ENCODE peak calls at places on chromosomes 7 and 10, in eight cellular contexts. One of them, this sample, is unnamed.

GRCh38 chr10:17984056-17984455 is 32.3 kb downstream of the SLC39A12 start:
- DNase-seq in cardiac muscle cell: peak
- DNase-seq in fibroblast of lung: peak
- DNase-seq in GM20000: peak
- DNase-seq in osteoblast: no peak
- DNase-seq in A549: no peak
- DNase-seq in B cell: no peak
- DNase-seq in AG04449: no peak
- DNase-seq in this sample: peak

GRCh38 chr7:47535033-47535703 is 46.7 kb downstream of the TNS3 start:
- DNase-seq in cardiac muscle cell: peak
- DNase-seq in fibroblast of lung: peak
- DNase-seq in GM20000: no peak
- DNase-seq in osteoblast: peak
- DNase-seq in A549: no peak
- DNase-seq in B cell: no peak
- DNase-seq in AG04449: no peak
- DNase-seq in this sample: no peak

GRCh38 chr10:22466763-22467334 is 121.6 kb downstream of the SPAG6 start:
- DNase-seq in cardiac muscle cell: no peak
- DNase-seq in fibroblast of lung: no peak
- DNase-seq in GM20000: no peak
- DNase-seq in osteoblast: no peak
- DNase-seq in A549: no peak
- DNase-seq in B cell: no peak
- DNase-seq in AG04449: no peak
- DNase-seq in this sample: no peak

GRCh38 chr7:129147723-129148122 is 3.2 kb downstream of the TSPAN33 start:
- DNase-seq in cardiac muscle cell: no peak
- DNase-seq in fibroblast of lung: no peak
- DNase-seq in GM20000: no peak
- DNase-seq in osteoblast: no peak
- DNase-seq in A549: no peak
- DNase-seq in B cell: no peak
- DNase-seq in AG04449: no peak
- DNase-seq in this sample: no peak

GRCh38 chr10:61662794-61663259 is at the start of gene CABCOCO1:
- DNase-seq in cardiac muscle cell: peak
- DNase-seq in fibroblast of lung: peak
- DNase-seq in GM20000: no peak
- DNase-seq in osteoblast: peak
- DNase-seq in A549: peak
- DNase-seq in B cell: no peak
- DNase-seq in AG04449: no peak
- DNase-seq in this sample: no peak

GRCh38 chr10:59006511-59007306 is 169.7 kb upstream of the PHYHIPL start:
- DNase-seq in cardiac muscle cell: peak
- DNase-seq in fibroblast of lung: peak
- DNase-seq in GM20000: no peak
- DNase-seq in osteoblast: peak
- DNase-seq in A549: peak
- DNase-seq in B cell: no peak
- DNase-seq in AG04449: no peak
- DNase-seq in this sample: no peak

GRCh38 chr7:124411796-124412195 is 353.8 kb downstream of the GPR37 start:
- DNase-seq in cardiac muscle cell: no peak
- DNase-seq in fibroblast of lung: no peak
- DNase-seq in GM20000: no peak
- DNase-seq in osteoblast: no peak
- DNase-seq in A549: no peak
- DNase-seq in B cell: no peak
- DNase-seq in AG04449: no peak
- DNase-seq in this sample: no peak

GRCh38 chr7:30923774-30924413 is 12.2 kb downstream of the AQP1 start:
- DNase-seq in cardiac muscle cell: no peak
- DNase-seq in fibroblast of lung: no peak
- DNase-seq in GM20000: no peak
- DNase-seq in osteoblast: peak
- DNase-seq in A549: no peak
- DNase-seq in B cell: peak
- DNase-seq in AG04449: no peak
- DNase-seq in this sample: no peak

GRCh38 chr10:93067443-93068365 is 6.0 kb upstream of the CYP26A1 start:
- DNase-seq in cardiac muscle cell: no peak
- DNase-seq in fibroblast of lung: no peak
- DNase-seq in GM20000: peak
- DNase-seq in osteoblast: peak
- DNase-seq in A549: no peak
- DNase-seq in B cell: peak
- DNase-seq in AG04449: no peak
- DNase-seq in this sample: no peak

GRCh38 chr7:19215421-19215820 is 70.2 kb upstream of the FERD3L start:
- DNase-seq in cardiac muscle cell: peak
- DNase-seq in fibroblast of lung: peak
- DNase-seq in GM20000: no peak
- DNase-seq in osteoblast: peak
- DNase-seq in A549: no peak
- DNase-seq in B cell: no peak
- DNase-seq in AG04449: peak
- DNase-seq in this sample: no peak

GRCh38 chr10:50851884-50852671 is 33.3 kb downstream of the A1CF start:
- DNase-seq in cardiac muscle cell: no peak
- DNase-seq in fibroblast of lung: no peak
- DNase-seq in GM20000: no peak
- DNase-seq in osteoblast: no peak
- DNase-seq in A549: no peak
- DNase-seq in B cell: no peak
- DNase-seq in AG04449: no peak
- DNase-seq in this sample: no peak

GRCh38 chr7:100483728-100484635 is at the start of gene NYAP1:
- DNase-seq in cardiac muscle cell: peak
- DNase-seq in fibroblast of lung: peak
- DNase-seq in GM20000: peak
- DNase-seq in osteoblast: peak
- DNase-seq in A549: peak
- DNase-seq in B cell: peak
- DNase-seq in AG04449: no peak
- DNase-seq in this sample: peak

GRCh38 chr7:147298611-147299043 is 1182.0 kb downstream of the CNTNAP2 start:
- DNase-seq in cardiac muscle cell: peak
- DNase-seq in fibroblast of lung: peak
- DNase-seq in GM20000: no peak
- DNase-seq in osteoblast: peak
- DNase-seq in A549: no peak
- DNase-seq in B cell: no peak
- DNase-seq in AG04449: no peak
- DNase-seq in this sample: no peak

GRCh38 chr10:112603062-112603461 is 156.0 kb downstream of the VTI1A start:
- DNase-seq in cardiac muscle cell: no peak
- DNase-seq in fibroblast of lung: no peak
- DNase-seq in GM20000: no peak
- DNase-seq in osteoblast: no peak
- DNase-seq in A549: no peak
- DNase-seq in B cell: no peak
- DNase-seq in AG04449: no peak
- DNase-seq in this sample: no peak

GRCh38 chr10:86264481-86265231 is 101.9 kb downstream of the GRID1 start:
- DNase-seq in cardiac muscle cell: no peak
- DNase-seq in fibroblast of lung: no peak
- DNase-seq in GM20000: no peak
- DNase-seq in osteoblast: peak
- DNase-seq in A549: no peak
- DNase-seq in B cell: no peak
- DNase-seq in AG04449: no peak
- DNase-seq in this sample: no peak

GRCh38 chr10:6320320-6321010 is 117.7 kb downstream of the PFKFB3 start:
- DNase-seq in cardiac muscle cell: no peak
- DNase-seq in fibroblast of lung: no peak
- DNase-seq in GM20000: peak
- DNase-seq in osteoblast: no peak
- DNase-seq in A549: no peak
- DNase-seq in B cell: peak
- DNase-seq in AG04449: no peak
- DNase-seq in this sample: peak

GRCh38 chr10:6321880-6322279 is 119.1 kb downstream of the PFKFB3 start:
- DNase-seq in cardiac muscle cell: peak
- DNase-seq in fibroblast of lung: peak
- DNase-seq in GM20000: no peak
- DNase-seq in osteoblast: peak
- DNase-seq in A549: peak
- DNase-seq in B cell: no peak
- DNase-seq in AG04449: no peak
- DNase-seq in this sample: no peak

GRCh38 chr10:6314620-6315205 is 112.0 kb downstream of the PFKFB3 start:
- DNase-seq in cardiac muscle cell: no peak
- DNase-seq in fibroblast of lung: no peak
- DNase-seq in GM20000: no peak
- DNase-seq in osteoblast: peak
- DNase-seq in A549: peak
- DNase-seq in B cell: no peak
- DNase-seq in AG04449: no peak
- DNase-seq in this sample: no peak

GRCh38 chr10:6322805-6323204 is 120.1 kb downstream of the PFKFB3 start:
- DNase-seq in cardiac muscle cell: no peak
- DNase-seq in fibroblast of lung: no peak
- DNase-seq in GM20000: no peak
- DNase-seq in osteoblast: no peak
- DNase-seq in A549: no peak
- DNase-seq in B cell: no peak
- DNase-seq in AG04449: no peak
- DNase-seq in this sample: no peak

GRCh38 chr10:6319119-6319518 is 116.4 kb downstream of the PFKFB3 start:
- DNase-seq in cardiac muscle cell: no peak
- DNase-seq in fibroblast of lung: no peak
- DNase-seq in GM20000: no peak
- DNase-seq in osteoblast: no peak
- DNase-seq in A549: no peak
- DNase-seq in B cell: no peak
- DNase-seq in AG04449: no peak
- DNase-seq in this sample: no peak
- TF ChIP-seq CTCF in cardiac muscle cell: no peak
- TF ChIP-seq CTCF in fibroblast of lung: no peak
- TF ChIP-seq CTCF in GM20000: no peak
- TF ChIP-seq CTCF in osteoblast: no peak
- TF ChIP-seq CTCF in A549: no peak
- TF ChIP-seq CTCF in B cell: no peak
- TF ChIP-seq CTCF in AG04449: no peak
- TF ChIP-seq CTCF in this sample: no peak

GRCh38 chr10:34960983-34961382 is 129.2 kb downstream of the CUL2 start:
- DNase-seq in cardiac muscle cell: no peak
- DNase-seq in fibroblast of lung: no peak
- DNase-seq in GM20000: no peak
- DNase-seq in osteoblast: no peak
- DNase-seq in A549: peak
- DNase-seq in B cell: no peak
- DNase-seq in AG04449: no peak
- DNase-seq in this sample: no peak
- TF ChIP-seq CTCF in cardiac muscle cell: peak
- TF ChIP-seq CTCF in fibroblast of lung: peak
- TF ChIP-seq CTCF in GM20000: no peak
- TF ChIP-seq CTCF in osteoblast: peak
- TF ChIP-seq CTCF in A549: peak
- TF ChIP-seq CTCF in B cell: no peak
- TF ChIP-seq CTCF in AG04449: peak
- TF ChIP-seq CTCF in this sample: no peak

GRCh38 chr10:35462491-35462934 is 126.2 kb downstream of the CCNY start:
- DNase-seq in cardiac muscle cell: no peak
- DNase-seq in fibroblast of lung: no peak
- DNase-seq in GM20000: peak
- DNase-seq in osteoblast: no peak
- DNase-seq in A549: no peak
- DNase-seq in B cell: no peak
- DNase-seq in AG04449: no peak
- DNase-seq in this sample: peak

GRCh38 chr10:35463105-35463867 is 127.0 kb downstream of the CCNY start:
- DNase-seq in cardiac muscle cell: no peak
- DNase-seq in fibroblast of lung: no peak
- DNase-seq in GM20000: no peak
- DNase-seq in osteoblast: no peak
- DNase-seq in A549: no peak
- DNase-seq in B cell: no peak
- DNase-seq in AG04449: no peak
- DNase-seq in this sample: no peak

GRCh38 chr10:35465601-35466140 is 129.4 kb downstream of the CCNY start:
- DNase-seq in cardiac muscle cell: no peak
- DNase-seq in fibroblast of lung: no peak
- DNase-seq in GM20000: no peak
- DNase-seq in osteoblast: no peak
- DNase-seq in A549: no peak
- DNase-seq in B cell: no peak
- DNase-seq in AG04449: no peak
- DNase-seq in this sample: no peak

GRCh38 chr10:35464805-35465456 is 128.6 kb downstream of the CCNY start:
- DNase-seq in cardiac muscle cell: peak
- DNase-seq in fibroblast of lung: peak
- DNase-seq in GM20000: no peak
- DNase-seq in osteoblast: no peak
- DNase-seq in A549: no peak
- DNase-seq in B cell: no peak
- DNase-seq in AG04449: no peak
- DNase-seq in this sample: no peak

GRCh38 chr10:35463878-35464277 is 127.6 kb downstream of the CCNY start:
- DNase-seq in cardiac muscle cell: no peak
- DNase-seq in fibroblast of lung: no peak
- DNase-seq in GM20000: no peak
- DNase-seq in osteoblast: no peak
- DNase-seq in A549: no peak
- DNase-seq in B cell: no peak
- DNase-seq in AG04449: no peak
- DNase-seq in this sample: no peak
- TF ChIP-seq CTCF in cardiac muscle cell: no peak
- TF ChIP-seq CTCF in fibroblast of lung: no peak
- TF ChIP-seq CTCF in GM20000: no peak
- TF ChIP-seq CTCF in osteoblast: no peak
- TF ChIP-seq CTCF in A549: no peak
- TF ChIP-seq CTCF in B cell: no peak
- TF ChIP-seq CTCF in AG04449: no peak
- TF ChIP-seq CTCF in this sample: no peak

DNA sequence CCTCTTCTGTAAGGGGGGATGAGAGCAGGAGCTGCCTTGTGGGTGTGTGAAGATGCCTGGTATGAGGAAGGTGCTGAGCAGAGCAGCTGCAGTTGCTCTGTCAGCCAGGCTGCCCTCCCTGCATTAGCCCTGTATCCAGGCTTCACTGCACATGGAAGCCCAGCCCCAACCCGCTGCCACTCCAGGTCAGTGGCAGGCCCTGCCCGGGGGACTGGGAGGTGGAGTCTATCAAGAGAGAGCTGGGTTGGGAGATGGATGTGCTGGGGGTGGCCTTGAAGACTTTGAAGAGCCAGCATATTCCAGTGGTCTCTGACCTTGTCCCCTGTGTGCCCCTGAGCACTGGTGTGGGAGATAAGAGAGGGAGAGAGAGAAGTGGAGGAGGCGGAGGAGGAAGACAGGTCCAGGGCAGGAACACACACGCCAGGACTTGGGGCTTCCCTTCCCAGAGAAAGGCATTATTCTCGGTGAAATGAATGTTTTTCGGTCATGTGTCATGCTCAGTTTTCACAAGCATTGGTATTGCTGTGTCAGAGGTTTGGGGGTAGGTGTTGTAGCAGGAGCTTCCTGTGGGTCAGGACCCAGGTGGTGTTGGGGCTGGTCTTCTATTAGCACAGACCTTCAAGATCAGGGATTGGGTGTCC is 2.6 kb downstream of the PPIF start:
- DNase-seq in cardiac muscle cell: no peak
- DNase-seq in fibroblast of lung: no peak
- DNase-seq in GM20000: peak
- DNase-seq in osteoblast: peak
- DNase-seq in A549: no peak
- DNase-seq in B cell: no peak
- DNase-seq in AG04449: no peak
- DNase-seq in this sample: peak
- TF ChIP-seq CTCF in cardiac muscle cell: no peak
- TF ChIP-seq CTCF in fibroblast of lung: no peak
- TF ChIP-seq CTCF in GM20000: no peak
- TF ChIP-seq CTCF in osteoblast: no peak
- TF ChIP-seq CTCF in A549: no peak
- TF ChIP-seq CTCF in B cell: no peak
- TF ChIP-seq CTCF in AG04449: no peak
- TF ChIP-seq CTCF in this sample: no peak